ENCODE peak calls at places on chromosome 18, in four cellular contexts. V is NCI-H69, R is GM04504, O is HFFc6. I is an unnamed sample.

GRCh38 chr18:51531496-51531895 is 334.0 kb upstream of the MEX3C start:
- DNase-seq in O (no peak), V (no peak), R (no peak), I (no peak)

GRCh38 chr18:73774836-73775509 is 372.7 kb downstream of the FBXO15 start:
- DNase-seq in R (no peak), O (no peak), V (peak; percentile 89), I (no peak)

GRCh38 chr18:13437801-13438506 is 219.4 kb downstream of the LDLRAD4 start:
- DNase-seq in V (no peak), O (no peak), R (no peak), I (no peak)

GRCh38 chr18:21345851-21346250 is 103.8 kb downstream of the GREB1L start:
- DNase-seq in O (no peak), R (no peak), V (peak; percentile 29), I (no peak)

GRCh38 chr18:48897531-48897930 is 53.2 kb downstream of the SMAD7 start:
- DNase-seq in O (no peak), R (no peak), V (no peak), I (no peak)

GRCh38 chr18:61731169-61731568 is 161.6 kb downstream of the RNF152 start:
- DNase-seq in R (no peak), O (no peak), V (no peak), I (no peak)

GRCh38 chr18:62963522-62963921 is 248.2 kb downstream of the PHLPP1 start:
- DNase-seq in O (no peak), V (no peak), R (no peak), I (no peak)

GRCh38 chr18:13095466-13095865 is 104.3 kb downstream of the CEP192 start:
- DNase-seq in R (no peak), V (no peak), O (no peak), I (no peak)